ENCODE peak calls at places on chromosomes 12 and 14, in five cellular contexts. Y is WTC11, J is Caco-2, I is GM23338, W is lower lobe of right lung. L is an unnamed sample.

GRCh38 chr12:49905718-49906314 is 2.1 kb upstream of the FAIM2 start:
- DNase-seq in W (peak), I (no peak), J (no peak), Y (no peak), L (no peak)

GRCh38 chr12:116674643-116675183 is 63.2 kb downstream of the SPRING1 start:
- DNase-seq in J (no peak), I (no peak), Y (no peak), W (no peak), L (no peak)

GRCh38 chr14:39055786-39056474 is 47.1 kb downstream of the SEC23A start:
- DNase-seq in W (no peak), J (peak), Y (no peak), I (peak), L (no peak)

GRCh38 chr14:30875788-30876053 is 1.4 kb downstream of the COCH start:
- DNase-seq in I (peak), Y (no peak), J (no peak), W (no peak), L (no peak)

GRCh38 chr14:56491299-56492285 is 88.0 kb upstream of the TMEM260 start:
- DNase-seq in J (peak), W (no peak), I (peak), Y (peak), L (peak)

GRCh38 chr12:113860059-113860820 is 105.9 kb downstream of the RBM19 start:
- DNase-seq in I (peak), Y (peak), W (no peak), J (peak), L (no peak)

GRCh38 chr14:44700184-44700583 is 193.1 kb upstream of the FSCB start:
- DNase-seq in J (no peak), I (no peak), Y (no peak), W (no peak), L (no peak)

GRCh38 chr12:57764662-57765002 is 2.2 kb downstream of the CYP27B1 start:
- DNase-seq in Y (no peak), J (peak), W (no peak), I (peak), L (no peak)

GRCh38 chr12:79217306-79217705 is 352.7 kb downstream of the SYT1 start:
- DNase-seq in W (no peak), Y (peak), J (no peak), I (peak), L (no peak)

GRCh38 chr14:104284107-104284592 is 145.8 kb downstream of the KIF26A start:
- DNase-seq in W (peak), J (no peak), I (no peak), Y (peak), L (no peak)

GRCh38 chr12:105960319-105961076 is 178.3 kb downstream of the NUAK1 start:
- DNase-seq in I (no peak), W (peak), J (no peak), Y (no peak), L (peak)

GRCh38 chr12:111034911-111035577 is 114.7 kb upstream of the MYL2 start:
- DNase-seq in W (no peak), I (peak), Y (peak), J (no peak), L (no peak)

GRCh38 chr12:34397591-34398365 is 375.5 kb downstream of the ALG10 start:
- DNase-seq in W (peak), Y (no peak), I (no peak), J (peak), L (peak)

GRCh38 chr12:49552014-49552413 is 13.2 kb downstream of the KCNH3 start:
- DNase-seq in J (no peak), W (no peak), I (no peak), Y (no peak), L (no peak)

GRCh38 chr12:95615735-95616134 is 64.5 kb upstream of the USP44 start:
- DNase-seq in J (no peak), W (no peak), I (no peak), Y (no peak), L (no peak)

GRCh38 chr12:92528097-92528496 is 174.7 kb upstream of the PLEKHG7 start:
- DNase-seq in W (no peak), I (no peak), Y (no peak), J (no peak), L (no peak)

GRCh38 chr14:53055003-53055402 is 98.1 kb downstream of the DDHD1 start:
- DNase-seq in I (peak), W (no peak), Y (no peak), J (peak), L (no peak)

GRCh38 chr14:50773632-50774541 is 57.1 kb downstream of the NIN start:
- DNase-seq in J (peak), Y (peak), W (no peak), I (peak), L (peak)

GRCh38 chr14:69632154-69632553 is 20.8 kb downstream of the SUSD6 start:
- DNase-seq in W (no peak), J (no peak), I (no peak), Y (no peak), L (no peak)

GRCh38 chr12:19303496-19303895 is 135.8 kb upstream of the AEBP2 start:
- DNase-seq in W (no peak), J (no peak), I (no peak), Y (no peak), L (no peak)

GRCh38 chr12:23014749-23015148 is 389.8 kb downstream of the ETNK1 start:
- DNase-seq in J (no peak), W (no peak), I (no peak), Y (no peak), L (no peak)
- TF ChIP-seq CTCF in J (no peak), W (no peak), I (peak), Y (no peak), L (no peak)

GRCh38 chr12:3054374-3054773 is 22.8 kb upstream of the TSPAN9 start:
- DNase-seq in W (no peak), I (no peak), Y (no peak), J (no peak), L (no peak)
- TF ChIP-seq CTCF in W (no peak), I (no peak), Y (no peak), J (no peak), L (no peak)

DNA sequence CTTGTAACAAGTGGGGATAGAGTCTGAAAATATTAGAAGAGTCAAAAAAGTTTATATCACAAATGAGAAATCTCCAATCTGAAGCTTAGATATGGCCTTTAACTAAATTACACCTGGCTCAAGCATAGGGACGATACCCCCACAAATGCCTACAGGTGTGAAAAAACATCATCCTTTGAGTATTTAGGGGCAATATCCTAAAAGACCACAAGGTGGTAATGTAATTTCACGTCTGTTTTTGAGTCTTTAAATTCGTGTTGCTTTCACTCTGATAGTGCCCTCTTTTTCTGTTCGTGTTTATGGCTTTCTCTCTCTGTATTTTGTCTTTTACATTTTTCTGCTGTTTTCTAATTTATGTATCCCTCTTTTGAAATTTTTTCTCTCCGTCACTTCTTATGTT is 84.3 kb downstream of the ETNK1 start:
- DNase-seq in W (no peak), I (peak), Y (no peak), J (peak), L (no peak)
- TF ChIP-seq CTCF in W (peak), I (peak), Y (peak), J (peak), L (peak)

GRCh38 chr14:93707475-93707874 is 80.8 kb downstream of the PRIMA1 start:
- DNase-seq in J (no peak), Y (no peak), W (no peak), I (no peak), L (no peak)

GRCh38 chr14:93703941-93704340 is 84.3 kb downstream of the PRIMA1 start:
- DNase-seq in I (no peak), J (no peak), Y (no peak), W (no peak), L (no peak)

GRCh38 chr14:93708311-93708734 is 80.0 kb downstream of the PRIMA1 start:
- DNase-seq in Y (no peak), J (no peak), I (no peak), W (no peak), L (no peak)

GRCh38 chr14:93706360-93706955 is 81.8 kb downstream of the PRIMA1 start:
- DNase-seq in Y (no peak), W (no peak), I (no peak), J (no peak), L (no peak)

DNA sequence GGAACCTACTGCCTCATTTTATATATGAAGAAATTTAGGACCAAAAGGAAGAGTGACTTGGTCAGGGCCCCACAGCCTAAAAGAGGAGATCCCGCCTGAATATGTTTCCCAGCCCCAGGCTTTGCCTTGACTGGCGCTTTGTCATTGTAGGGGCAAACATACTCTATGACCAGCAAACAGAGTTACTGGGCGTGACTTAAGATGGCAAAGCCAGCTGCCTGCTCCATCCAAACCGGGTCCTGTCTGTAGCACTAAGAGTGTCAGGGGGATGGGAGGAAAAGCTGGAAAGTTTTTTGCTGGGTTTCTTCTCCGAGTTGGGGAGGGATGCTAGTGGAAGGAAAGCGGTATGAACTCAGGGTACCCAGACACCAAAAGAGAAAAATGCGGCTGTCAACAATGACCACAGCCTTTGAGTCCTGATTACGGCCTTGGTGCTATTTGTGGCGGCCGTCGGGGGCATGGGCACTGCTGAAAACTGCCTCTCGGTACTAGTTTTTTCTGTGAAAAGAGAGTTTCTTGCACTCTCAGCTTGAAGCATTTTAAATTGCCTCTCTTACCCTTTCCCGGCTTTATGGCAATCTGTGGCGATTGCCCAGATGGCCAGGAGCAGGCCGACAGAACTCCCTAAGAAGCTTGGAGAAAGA is 82.7 kb downstream of the PRIMA1 start:
- DNase-seq in W (no peak), J (no peak), I (no peak), Y (no peak), L (no peak)
- TF ChIP-seq CTCF in W (no peak), J (no peak), I (no peak), Y (no peak), L (no peak)

GRCh38 chr12:62600038-62600437 is 133.4 kb downstream of the MON2 start:
- DNase-seq in Y (no peak), J (no peak), I (peak), W (no peak), L (no peak)
- TF ChIP-seq CTCF in Y (no peak), J (peak), I (peak), W (peak), L (peak)

GRCh38 chr14:63367742-63368364 is 49.1 kb upstream of the GPHB5 start:
- DNase-seq in J (no peak), I (no peak), W (no peak), Y (no peak), L (no peak)
- TF ChIP-seq CTCF in J (no peak), I (peak), W (no peak), Y (no peak), L (no peak)

GRCh38 chr12:52250048-52250990 is 17.3 kb downstream of the KRT7 start:
- DNase-seq in Y (peak), J (no peak), I (peak), W (peak), L (no peak)
- TF ChIP-seq CTCF in Y (no peak), J (no peak), I (peak), W (no peak), L (no peak)